ENCODE peak calls at places on chromosomes 4 and X, in four cellular contexts. Y is SK-N-SH, F is astrocyte, I is SJSA1. G is an unnamed sample.
A peak's percentile ranks its signal among the peaks of the same experiment; 100 is the strongest.

GRCh38 chrX:68503830-68504229 is 5.0 kb downstream of the YIPF6 start:
- DNase-seq in I (no peak), F (no peak), Y (no peak), G (no peak)

GRCh38 chr4:4651811-4652609 is 110.2 kb upstream of the STX18 start:
- DNase-seq in I (no peak), F (no peak), Y (no peak), G (no peak)

GRCh38 chr4:35461931-35462659 is 782.2 kb downstream of the ARAP2 start:
- DNase-seq in I (no peak), F (no peak), Y (no peak), G (no peak)

GRCh38 chr4:100095729-100096595 is 94.3 kb downstream of the DDIT4L start:
- DNase-seq in F (peak; percentile 60), Y (peak; percentile 50), I (peak; percentile 45), G (peak; percentile 43)

GRCh38 chr4:84814100-84814750 is 152.3 kb downstream of the WDFY3 start:
- DNase-seq in I (peak; percentile 12), Y (no peak), F (peak; percentile 91), G (peak; percentile 61)

GRCh38 chr4:88041626-88042025 is 34.2 kb downstream of the PKD2 start:
- DNase-seq in I (no peak), Y (no peak), F (no peak), G (no peak)

GRCh38 chr4:173057442-173057841 is 111.2 kb upstream of the GALNT7 start:
- DNase-seq in Y (no peak), I (peak; percentile 10), F (no peak), G (no peak)

GRCh38 chr4:115453416-115453815 is 340.0 kb upstream of the NDST4 start:
- DNase-seq in I (no peak), Y (no peak), F (peak; percentile 6), G (no peak)

GRCh38 chrX:38375888-38376287 is 23.5 kb downstream of the OTC start:
- DNase-seq in I (no peak), Y (peak; percentile 14), F (no peak), G (no peak)

GRCh38 chr4:7384929-7385890 is 49.5 kb downstream of the PSAPL1 start:
- DNase-seq in Y (peak; percentile 7), I (no peak), F (no peak), G (no peak)

GRCh38 chr4:178356725-178357124 is 914.5 kb upstream of the AGA start:
- DNase-seq in F (no peak), Y (no peak), I (no peak), G (no peak)

GRCh38 chr4:138090145-138090917 is 151.8 kb downstream of the SLC7A11 start:
- DNase-seq in F (peak; percentile 54), I (peak; percentile 81), Y (peak; percentile 78), G (peak; percentile 72)

GRCh38 chr4:15568814-15569213 is 86.3 kb downstream of the FBXL5 start:
- DNase-seq in F (no peak), Y (no peak), I (no peak), G (no peak)

GRCh38 chrX:147498796-147499195 is 412.9 kb upstream of the FMR1 start:
- DNase-seq in I (no peak), Y (no peak), F (no peak), G (no peak)

GRCh38 chrX:101232316-101232715 is 12.7 kb downstream of the DRP2 start:
- DNase-seq in F (peak; percentile 20), Y (no peak), I (no peak), G (no peak)

GRCh38 chr4:138864961-138865720 is 150.4 kb upstream of the NOCT start:
- DNase-seq in I (no peak), Y (no peak), F (no peak), G (no peak)

GRCh38 chr4:188986271-188986689 is 847.0 kb downstream of the TRIML1 start:
- DNase-seq in F (peak; percentile 47), Y (no peak), I (peak; percentile 85), G (peak; percentile 89)

GRCh38 chr4:2281575-2282343 is 19.9 kb upstream of the MXD4 start:
- DNase-seq in Y (no peak), I (no peak), F (no peak), G (no peak)

GRCh38 chr4:120286813-120287212 is 220.2 kb upstream of the MAD2L1 start:
- DNase-seq in I (no peak), Y (no peak), F (no peak), G (no peak)

GRCh38 chrX:55758033-55758432 is 40.5 kb downstream of the RRAGB start:
- DNase-seq in I (peak; percentile 26), F (peak; percentile 44), Y (no peak), G (no peak)

GRCh38 chrX:143853488-143853887 is 30.4 kb upstream of the UBE2NL start:
- DNase-seq in F (peak; percentile 3), Y (no peak), I (no peak), G (no peak)

GRCh38 chrX:46750829-46751228 is 8.1 kb downstream of the SLC9A7 start:
- DNase-seq in I (no peak), F (no peak), Y (no peak), G (no peak)

GRCh38 chrX:131762802-131763234 is 218.9 kb downstream of the OR13H1 start:
- DNase-seq in I (peak; percentile 29), Y (peak; percentile 50), F (peak; percentile 17), G (no peak)

GRCh38 chrX:102345916-102346315 is 93.9 kb downstream of the NXF2B start:
- DNase-seq in F (peak; percentile 18), I (peak; percentile 26), Y (peak; percentile 61), G (no peak)

GRCh38 chrX:70168238-70169188 is 8.8 kb upstream of the DGAT2L6 start:
- DNase-seq in F (peak; percentile 66), I (peak; percentile 75), Y (no peak), G (peak; percentile 43)

GRCh38 chr4:96102541-96103018 is 262.7 kb downstream of the PDHA2 start:
- DNase-seq in I (no peak), Y (no peak), F (peak; percentile 91), G (no peak)

GRCh38 chr4:168867128-168867527 is 142.9 kb downstream of the CBR4 start:
- DNase-seq in F (no peak), Y (no peak), I (no peak), G (no peak)

GRCh38 chr4:99507762-99508161 is 3.1 kb upstream of the C4orf17 start:
- DNase-seq in Y (no peak), I (no peak), F (no peak), G (no peak)

GRCh38 chr4:27790911-27791310 is 930.3 kb downstream of the STIM2 start:
- DNase-seq in F (peak; percentile 30), Y (no peak), I (no peak), G (no peak)

GRCh38 chr4:48015216-48015615 is 1.3 kb downstream of the CNGA1 start:
- DNase-seq in I (no peak), F (no peak), Y (no peak), G (no peak)

GRCh38 chr4:105840426-105841174 is 54.7 kb upstream of the NPNT start:
- DNase-seq in Y (no peak), I (no peak), F (no peak), G (no peak)

GRCh38 chrX:119755981-119756533 is 2.3 kb upstream of the SOWAHD start:
- DNase-seq in I (peak; percentile 31), F (no peak), Y (no peak), G (peak; percentile 29)

GRCh38 chrX:130741584-130741983 is 161.4 kb downstream of the ENOX2 start:
- DNase-seq in F (no peak), Y (no peak), I (no peak), G (no peak)

GRCh38 chr4:184067931-184068554 is 149.6 kb downstream of the ENPP6 start:
- DNase-seq in Y (no peak), F (no peak), I (no peak), G (no peak)

GRCh38 chr4:113881256-113881655 is 98.2 kb downstream of the ARSJ start:
- DNase-seq in I (no peak), F (peak; percentile 35), Y (no peak), G (peak; percentile 11)

GRCh38 chrX:11787564-11787963 is 29.5 kb downstream of the MSL3 start:
- DNase-seq in Y (peak; percentile 64), F (peak; percentile 13), I (no peak), G (peak; percentile 1)

GRCh38 chr4:185534850-185535761 is at the start of gene PDLIM3:
- DNase-seq in I (peak; percentile 76), F (peak; percentile 29), Y (peak; percentile 89), G (no peak)

GRCh38 chr4:79864470-79865190 is 208.4 kb downstream of the ANTXR2 start:
- DNase-seq in F (peak; percentile 15), I (no peak), Y (no peak), G (no peak)

GRCh38 chr4:18180122-18180521 is 158.6 kb upstream of the LCORL start:
- DNase-seq in I (no peak), F (no peak), Y (no peak), G (no peak)

GRCh38 chr4:41217373-41217772 is 3.0 kb upstream of the APBB2 start:
- DNase-seq in Y (no peak), I (no peak), F (no peak), G (no peak)
- H3K27ac ChIP-seq in Y (no peak overlapping the region), I (no peak overlapping the region), F (no peak overlapping the region), G (no peak overlapping the region)

GRCh38 chrX:65707153-65707552 is 39.7 kb downstream of the MSN start:
- DNase-seq in F (no peak), Y (no peak), I (no peak), G (no peak)
- H3K9me3 ChIP-seq in F (no peaks in the 10 kb centered on the region), Y (no peaks in the 10 kb centered on the region), I (no peaks in the 10 kb centered on the region), G (no peaks in the 10 kb centered on the region)

DNA sequence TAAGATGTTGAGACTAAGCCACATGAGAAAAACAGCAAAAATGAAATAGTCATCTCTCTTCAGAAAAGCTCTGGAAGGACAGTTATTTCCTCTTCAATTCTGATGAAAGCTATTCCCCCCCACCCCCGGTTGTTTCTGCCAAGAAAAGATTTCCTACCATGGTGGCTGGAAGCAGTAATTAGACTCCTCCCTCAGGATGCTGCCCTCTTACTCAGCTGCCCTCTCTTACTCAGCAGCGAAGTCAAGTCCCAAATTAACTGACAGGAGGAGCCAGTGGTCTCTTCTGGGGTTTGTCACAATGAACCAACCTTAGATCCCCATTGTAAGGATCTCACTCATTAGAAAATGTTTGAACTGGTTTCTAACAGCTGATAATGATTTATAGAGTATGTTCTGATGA is 38.0 kb downstream of the GPM6B start:
- DNase-seq in I (no peak), Y (no peak), F (peak; percentile 36), G (no peak)
- H3K27ac ChIP-seq in I (no peak overlapping the region), Y (no peak overlapping the region), F (no peak overlapping the region), G (no peak overlapping the region)

GRCh38 chrX:136346506-136346905 is 45.7 kb downstream of the ADGRG4 start:
- DNase-seq in I (no peak), Y (no peak), F (no peak), G (no peak)
- H3K9me3 ChIP-seq in I (no peaks in the 10 kb centered on the region), Y (no peaks in the 10 kb centered on the region), F (no peaks in the 10 kb centered on the region), G (no peaks in the 10 kb centered on the region)